ENCODE peak calls at places on chromosomes 5 and 9, in nine cellular contexts. A is upper lobe of right lung, X is tibial nerve, O is heart left ventricle, F is kidney, G is left lung, E is neuronal stem cell, H is heart right ventricle, I is GM23338. V is an unnamed sample. For H3K4me1, the result is how much of the 10 kb centered on the place peaks cover.

GRCh38 chr9:32705059-32705458 is 69.6 kb upstream of the TAF1L start:
- DNase-seq in E (no peak), H (no peak), A (no peak), F (no peak), G (no peak), I (no peak), O (no peak), X (no peak), V (no peak)

GRCh38 chr9:34701023-34701768 is 8.7 kb downstream of the CCL21 start:
- DNase-seq in E (peak), A (peak), X (peak), H (peak), I (peak), O (peak), F (peak), G (peak), V (peak)

GRCh38 chr5:59765446-59765845 is 128.1 kb downstream of the PDE4D start:
- DNase-seq in E (no peak), G (no peak), A (no peak), H (no peak), O (no peak), I (no peak), X (no peak), F (no peak), V (no peak)

GRCh38 chr9:134546231-134546731 is 95.3 kb upstream of the COL5A1 start:
- DNase-seq in O (no peak), H (no peak), X (no peak), A (peak), E (no peak), F (peak), I (no peak), G (peak), V (no peak)

GRCh38 chr9:33374634-33375237 is 27.6 kb downstream of the AQP7 start:
- DNase-seq in O (peak), X (peak), H (peak), E (peak), I (peak), A (peak), F (no peak), G (no peak), V (peak)

GRCh38 chr5:19568004-19568403 is 420.0 kb downstream of the CDH18 start:
- DNase-seq in F (no peak), G (no peak), O (no peak), H (no peak), I (peak), E (no peak), X (no peak), A (no peak), V (no peak)

GRCh38 chr5:33310471-33310870 is 130.3 kb upstream of the TARS1 start:
- DNase-seq in X (no peak), A (no peak), H (no peak), F (no peak), I (no peak), E (no peak), G (no peak), O (no peak), V (no peak)

GRCh38 chr5:179732918-179733763 is 519 bp downstream of the MAML1 start:
- DNase-seq in H (peak), F (peak), O (peak), A (peak), X (peak), E (peak), I (peak), G (no peak), V (peak)

GRCh38 chr9:136306691-136307208 is 2.9 kb upstream of the CCDC187 start:
- DNase-seq in H (no peak), G (peak), O (no peak), A (no peak), I (peak), E (no peak), F (peak), X (no peak), V (no peak)

GRCh38 chr9:133585481-133586367 is 23.5 kb downstream of the FAM163B start:
- DNase-seq in A (no peak), G (peak), O (no peak), E (no peak), H (no peak), I (peak), X (no peak), F (no peak), V (no peak)

GRCh38 chr5:66881475-66882161 is 285.4 kb downstream of the MAST4 start:
- DNase-seq in G (no peak), H (no peak), A (no peak), O (no peak), E (no peak), I (no peak), F (no peak), X (no peak), V (no peak)

GRCh38 chr9:133824802-133825186 is 86.6 kb upstream of the SARDH start:
- DNase-seq in X (no peak), F (no peak), A (no peak), H (no peak), E (no peak), I (no peak), G (peak), O (no peak), V (no peak)

GRCh38 chr5:118561971-118562370 is 426.4 kb downstream of the DTWD2 start:
- DNase-seq in E (no peak), F (no peak), O (peak), I (no peak), X (no peak), H (peak), G (no peak), A (no peak), V (no peak)

GRCh38 chr5:122985006-122985700 is 51.4 kb downstream of the PPIC start:
- DNase-seq in X (no peak), A (no peak), G (no peak), H (no peak), E (no peak), F (no peak), I (no peak), O (no peak), V (no peak)

GRCh38 chr5:178398856-178399722 is 166.5 kb upstream of the PHYKPL start:
- DNase-seq in F (peak), I (no peak), A (peak), O (no peak), G (peak), E (no peak), H (no peak), X (no peak), V (no peak)

GRCh38 chr5:97408331-97408730 is 225.3 kb upstream of the RIOK2 start:
- DNase-seq in X (no peak), H (no peak), O (no peak), G (peak), I (no peak), A (no peak), E (no peak), F (no peak), V (no peak)

GRCh38 chr5:164119806-164120440 is 614.5 kb downstream of the MAT2B start:
- DNase-seq in H (no peak), G (no peak), X (no peak), I (peak), A (no peak), O (no peak), E (no peak), F (no peak), V (no peak)

GRCh38 chr9:4144869-4145268 is 155.0 kb downstream of the GLIS3 start:
- DNase-seq in O (no peak), I (no peak), X (no peak), H (no peak), F (no peak), G (no peak), E (no peak), A (no peak), V (no peak)

GRCh38 chr5:160486573-160486972 is 64.9 kb downstream of the PTTG1 start:
- DNase-seq in E (no peak), G (no peak), X (no peak), A (no peak), F (no peak), H (no peak), O (no peak), I (no peak), V (peak)

GRCh38 chr5:96875805-96876291 is 452 bp upstream of the ERAP2 start:
- DNase-seq in A (no peak), I (no peak), E (no peak), O (no peak), H (no peak), G (no peak), F (no peak), X (no peak), V (peak)

GRCh38 chr5:143440448-143441102 is 37.1 kb upstream of the NR3C1 start:
- DNase-seq in A (no peak), H (no peak), X (no peak), O (no peak), F (no peak), G (no peak), E (no peak), I (no peak), V (no peak)

GRCh38 chr5:143435207-143435657 is 31.7 kb upstream of the NR3C1 start:
- DNase-seq in X (peak), O (peak), E (no peak), F (no peak), H (peak), I (no peak), G (no peak), A (no peak), V (peak)

GRCh38 chr5:143436871-143437270 is 33.4 kb upstream of the NR3C1 start:
- DNase-seq in I (no peak), F (no peak), A (no peak), X (no peak), E (no peak), H (no peak), G (no peak), O (no peak), V (no peak)

GRCh38 chr5:143434261-143435206 is 31.0 kb upstream of the NR3C1 start:
- DNase-seq in A (no peak), G (no peak), O (peak), X (no peak), E (no peak), H (no peak), I (no peak), F (no peak), V (peak)

DNA sequence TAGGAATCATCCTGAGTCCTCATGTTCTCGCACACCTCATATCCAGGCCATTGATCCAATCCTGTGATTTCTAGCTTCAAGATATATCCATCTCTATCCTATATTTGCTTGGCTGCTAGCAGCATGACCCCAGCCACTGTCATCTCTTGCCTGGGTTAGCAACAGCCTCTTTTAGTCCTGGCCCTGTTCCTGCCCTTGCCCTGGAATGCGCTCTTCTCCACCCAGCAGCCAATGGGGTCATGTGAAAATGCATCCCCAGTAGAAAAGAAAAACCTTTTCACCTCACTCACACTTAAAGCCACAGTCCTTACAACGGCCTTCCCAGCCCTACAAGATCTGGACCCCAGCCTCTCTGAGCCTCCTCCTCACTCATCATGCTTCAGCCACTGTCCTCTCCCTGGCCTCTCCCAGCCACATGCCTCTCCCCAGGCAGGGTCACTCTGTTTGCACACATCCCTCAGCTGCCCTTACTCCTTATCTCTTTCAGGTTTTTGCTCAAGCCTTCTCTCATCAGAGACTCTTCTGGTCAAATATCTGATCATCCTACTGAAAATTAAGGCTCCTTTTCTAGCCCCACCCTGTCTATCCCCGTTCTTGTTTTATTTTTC is 34.3 kb upstream of the NR3C1 start:
- DNase-seq in H (peak), E (no peak), A (no peak), O (no peak), F (no peak), I (peak), G (no peak), X (no peak), V (no peak)
- H3K4me1 ChIP-seq in H (under half), E (under half), A (under half), O (under half), F (under half), I (under half), G (under half), X (under half), V (under half)

DNA sequence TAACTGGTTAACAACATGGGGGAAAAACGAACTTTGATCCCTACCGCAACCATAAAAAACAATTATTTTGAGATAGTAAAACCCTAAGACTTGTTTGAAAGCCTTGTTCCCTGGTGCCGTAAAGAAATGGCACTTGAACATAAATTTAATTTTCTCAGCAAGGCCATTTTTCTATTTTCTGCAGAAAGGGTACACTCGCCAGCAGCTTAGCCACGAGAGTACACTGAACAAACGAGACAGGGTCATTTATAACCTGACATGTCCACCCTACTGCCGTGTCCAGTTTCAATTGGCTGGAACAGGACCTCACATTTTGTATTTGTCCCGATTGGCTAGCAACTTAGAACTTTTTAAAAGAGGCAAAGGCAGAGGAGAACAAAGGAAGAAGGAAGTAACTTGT is 26.8 kb downstream of the FBXW11 start:
- DNase-seq in G (no peak), E (no peak), X (no peak), F (no peak), O (no peak), H (no peak), I (no peak), A (no peak), V (no peak)
- H3K4me3 ChIP-seq in G (no peak), E (no peak), X (no peak), F (no peak), O (no peak), H (no peak), I (no peak), A (no peak), V (no peak)

GRCh38 chr5:142598338-142598700 is 87.6 kb downstream of the FGF1 start:
- DNase-seq in G (no peak), H (no peak), A (no peak), E (no peak), O (no peak), I (no peak), X (no peak), F (no peak), V (no peak)

GRCh38 chr5:142602720-142603245 is 83.1 kb downstream of the FGF1 start:
- DNase-seq in X (no peak), I (no peak), E (no peak), G (no peak), O (no peak), H (no peak), A (no peak), F (no peak), V (no peak)

GRCh38 chr5:142600092-142600491 is 85.8 kb downstream of the FGF1 start:
- DNase-seq in G (no peak), O (no peak), H (no peak), F (no peak), A (no peak), X (no peak), E (no peak), I (no peak), V (no peak)

GRCh38 chr5:142600611-142601360 is 85.1 kb downstream of the FGF1 start:
- DNase-seq in H (peak), E (no peak), G (no peak), F (no peak), A (no peak), O (peak), I (no peak), X (peak), V (no peak)

GRCh38 chr5:142601432-142601831 is 84.5 kb downstream of the FGF1 start:
- DNase-seq in F (no peak), A (no peak), G (no peak), I (peak), O (no peak), E (no peak), H (no peak), X (no peak), V (no peak)
- H3K4me1 ChIP-seq in F (under half), A (under half), G (under half), I (under half), O (under half), E (under half), H (half or more), X (under half), V (under half)

DNA sequence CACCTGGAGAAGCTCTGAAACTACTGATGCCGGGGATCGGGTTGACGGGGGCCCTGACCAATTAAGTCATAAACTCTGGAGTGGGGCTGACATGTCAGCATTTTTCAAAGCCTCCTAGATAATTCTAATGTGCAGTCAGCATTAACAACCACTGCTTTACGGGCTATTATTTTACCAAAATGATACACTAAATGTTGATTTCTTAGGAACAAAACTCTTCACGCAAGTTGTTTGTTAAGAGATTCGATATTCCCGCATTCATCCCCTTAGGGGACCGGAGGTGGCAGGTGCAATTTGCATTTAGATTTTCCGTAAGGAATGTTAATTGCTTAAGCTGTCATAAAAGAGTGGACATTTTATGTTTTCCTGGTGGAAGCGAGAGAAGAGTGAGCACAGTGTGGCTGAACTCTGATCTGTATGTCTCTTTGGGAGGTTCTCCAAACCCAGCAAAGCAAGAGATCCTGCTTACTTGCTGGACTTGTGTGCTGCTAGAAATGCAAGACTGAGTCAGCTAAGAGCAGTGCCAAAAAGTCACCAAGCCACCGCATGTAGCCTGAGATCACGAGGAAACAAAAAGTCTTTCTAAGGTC is 77.6 kb downstream of the UGCG start:
- DNase-seq in F (no peak), G (no peak), E (no peak), H (no peak), I (no peak), O (no peak), A (no peak), X (no peak), V (peak)
- H3K4me3 ChIP-seq in F (no peak), G (no peak), E (no peak), H (no peak), I (no peak), O (no peak), A (no peak), X (no peak), V (no peak)